ENCODE peak calls at places on chromosomes 1 and 21, in nine cellular contexts. A, L, M, S, K, O, R, F and E are unnamed samples.

GRCh38 chr21:16419188-16419874 is 689.5 kb downstream of the USP25 start:
- DNase-seq in K (peak), M (peak), R (no peak), S (peak), L (no peak), A (peak), O (peak), F (peak), E (peak)

GRCh38 chr1:10192263-10192662 is 18.1 kb upstream of the KIF1B start:
- DNase-seq in O (peak), R (no peak), M (no peak), S (no peak), L (no peak), F (no peak), K (no peak), A (no peak), E (no peak)

GRCh38 chr1:59298178-59298583 is 1.3 kb downstream of the FGGY start:
- DNase-seq in R (peak), M (no peak), L (no peak), O (no peak), S (no peak), F (peak), A (peak), K (no peak), E (peak)

GRCh38 chr1:233042834-233043233 is 92.4 kb downstream of the NTPCR start:
- DNase-seq in F (no peak), O (no peak), K (no peak), S (no peak), L (no peak), M (no peak), A (no peak), R (no peak), E (no peak)

GRCh38 chr1:74772945-74773344 is 40.0 kb downstream of the TYW3 start:
- DNase-seq in R (no peak), S (no peak), F (no peak), O (no peak), M (no peak), K (no peak), A (no peak), L (no peak), E (no peak)

GRCh38 chr1:205580140-205580922 is 51.5 kb downstream of the ELK4 start:
- DNase-seq in R (no peak), F (no peak), A (peak), O (peak), S (no peak), M (peak), K (no peak), L (no peak), E (no peak)

GRCh38 chr1:37509181-37509580 is 5.4 kb downstream of the MEAF6 start:
- DNase-seq in L (no peak), K (no peak), M (no peak), A (no peak), F (no peak), S (peak), O (no peak), R (no peak), E (no peak)

GRCh38 chr1:206824327-206824726 is 41.1 kb upstream of the IL20 start:
- DNase-seq in M (no peak), L (no peak), F (no peak), R (no peak), A (no peak), O (no peak), K (no peak), S (no peak), E (no peak)

GRCh38 chr21:34846601-34847112 is 177.9 kb downstream of the CLIC6 start:
- DNase-seq in A (no peak), F (no peak), K (peak), O (peak), R (no peak), L (peak), M (no peak), S (no peak), E (no peak)

GRCh38 chr21:35637431-35637830 is 422.9 kb downstream of the SETD4 start:
- DNase-seq in S (no peak), O (no peak), M (peak), F (peak), K (no peak), R (no peak), A (no peak), L (no peak), E (no peak)

GRCh38 chr1:60560701-60561100 is 487.1 kb upstream of the C1orf87 start:
- DNase-seq in K (no peak), M (no peak), L (no peak), S (no peak), A (no peak), O (no peak), R (no peak), F (no peak), E (no peak)

GRCh38 chr1:26094076-26094669 is 17.5 kb upstream of the PDIK1L start:
- DNase-seq in R (peak), F (no peak), S (no peak), M (no peak), K (no peak), A (no peak), L (no peak), O (no peak), E (no peak)

GRCh38 chr21:45590246-45590725 is 48.0 kb upstream of the SLC19A1 start:
- DNase-seq in L (peak), K (peak), F (peak), A (peak), S (peak), O (peak), M (peak), R (peak), E (peak)

GRCh38 chr1:205069371-205070125 is 14.7 kb downstream of the TMEM81 start:
- DNase-seq in R (no peak), K (no peak), A (peak), F (no peak), O (peak), L (no peak), M (no peak), S (peak), E (no peak)

GRCh38 chr21:42093991-42094417 is 22.9 kb downstream of the UMODL1 start:
- DNase-seq in L (peak), R (no peak), A (no peak), O (no peak), S (no peak), K (no peak), F (no peak), M (no peak), E (no peak)

GRCh38 chr1:232995189-232995588 is 44.8 kb downstream of the NTPCR start:
- DNase-seq in A (peak), L (no peak), R (no peak), O (peak), F (no peak), M (no peak), K (no peak), S (no peak), E (no peak)

GRCh38 chr1:201285846-201286245 is 2.5 kb downstream of the PKP1 start:
- DNase-seq in F (no peak), O (no peak), S (no peak), M (no peak), R (no peak), A (peak), K (no peak), L (no peak), E (no peak)

GRCh38 chr1:223704921-223705878 is 7.1 kb upstream of the CAPN2 start:
- DNase-seq in R (no peak), O (peak), M (no peak), L (no peak), K (no peak), A (no peak), F (no peak), S (no peak), E (peak)

GRCh38 chr1:9753121-9753531 is 70.6 kb downstream of the CLSTN1 start:
- DNase-seq in M (no peak), L (no peak), R (no peak), O (no peak), A (no peak), S (no peak), F (no peak), K (no peak), E (no peak)

GRCh38 chr1:98792123-98792522 is 130.6 kb downstream of the SNX7 start:
- DNase-seq in L (no peak), M (no peak), R (no peak), S (peak), F (no peak), A (no peak), K (no peak), O (no peak), E (no peak)
- TF ChIP-seq EP300 in L (no peak), M (no peak), R (no peak), S (no peak), F (no peak), A (no peak), K (no peak), O (no peak), E (no peak)

GRCh38 chr1:203306970-203307541 is 1.7 kb downstream of the BTG2 start:
- DNase-seq in L (no peak), A (peak), R (no peak), K (peak), S (no peak), M (peak), F (no peak), O (no peak), E (no peak)
- TF ChIP-seq CTCF in L (peak), A (no peak), R (no peak), K (no peak), S (no peak), M (no peak), F (no peak), O (no peak), E (no peak)

GRCh38 chr1:93733340-93733739 is 51.7 kb upstream of the BCAR3 start:
- DNase-seq in R (no peak), M (no peak), F (no peak), K (no peak), L (no peak), S (no peak), O (no peak), A (no peak), E (no peak)
- H3K4me3 ChIP-seq in R (no peak), M (no peak), F (no peak), K (no peak), L (no peak), S (no peak), O (no peak), A (no peak), E (no peak)

GRCh38 chr1:156101880-156102279 is 12.6 kb upstream of the LMNA start:
- DNase-seq in R (no peak), M (no peak), O (no peak), K (no peak), S (no peak), L (no peak), A (peak), F (no peak), E (peak)

GRCh38 chr1:156098782-156099181 is 15.7 kb upstream of the LMNA start:
- DNase-seq in A (no peak), S (no peak), R (no peak), O (no peak), M (no peak), F (no peak), K (no peak), L (no peak), E (no peak)

GRCh38 chr1:156102634-156103511 is 11.6 kb upstream of the LMNA start:
- DNase-seq in M (no peak), K (no peak), O (no peak), A (peak), L (no peak), F (no peak), R (no peak), S (no peak), E (peak)

GRCh38 chr1:156099282-156099681 is 15.2 kb upstream of the LMNA start:
- DNase-seq in L (no peak), S (no peak), R (no peak), A (no peak), O (no peak), K (no peak), M (no peak), F (no peak), E (no peak)

GRCh38 chr1:156100205-156100995 is 14.1 kb upstream of the LMNA start:
- DNase-seq in O (no peak), F (no peak), R (no peak), A (no peak), M (no peak), S (peak), L (no peak), K (peak), E (no peak)
- TF ChIP-seq EP300 in O (no peak), F (no peak), R (no peak), A (no peak), M (no peak), S (no peak), L (no peak), K (no peak), E (no peak)

GRCh38 chr21:23014021-23014420 is 2015.8 kb downstream of the NCAM2 start:
- DNase-seq in R (no peak), O (no peak), A (no peak), L (no peak), S (no peak), F (no peak), M (no peak), K (no peak), E (no peak)

GRCh38 chr21:23020969-23021368 is 2022.8 kb downstream of the NCAM2 start:
- DNase-seq in O (no peak), K (no peak), F (no peak), M (no peak), L (no peak), S (no peak), R (no peak), A (no peak), E (no peak)

GRCh38 chr21:23017989-23018388 is 2019.8 kb downstream of the NCAM2 start:
- DNase-seq in R (no peak), O (no peak), F (no peak), S (no peak), M (no peak), A (no peak), L (no peak), K (no peak), E (no peak)

GRCh38 chr21:23021481-23021880 is 2023.3 kb downstream of the NCAM2 start:
- DNase-seq in M (no peak), K (no peak), F (no peak), R (no peak), A (no peak), S (no peak), L (no peak), O (no peak), E (no peak)

GRCh38 chr21:23016617-23017016 is 2018.4 kb downstream of the NCAM2 start:
- DNase-seq in K (no peak), S (peak), R (no peak), L (no peak), M (no peak), O (no peak), F (no peak), A (no peak), E (no peak)
- TF ChIP-seq CTCF in K (no peak), S (peak), R (no peak), L (no peak), M (no peak), O (no peak), F (no peak), A (no peak), E (no peak)